ENCODE peak calls at places on chromosomes 13 and 19, in six cellular contexts. E, H, F, C, L and O are unnamed samples.
A peak's percentile ranks its signal among the peaks of the same experiment; 100 is the strongest.

GRCh38 chr13:72097568-72097967 is 230.6 kb upstream of the DACH1 start:
- DNase-seq in E (no peak), H (no peak), F (no peak), C (no peak), L (peak; percentile 78), O (no peak)

GRCh38 chr19:22026687-22027086 is 15.9 kb upstream of the ZNF208 start:
- DNase-seq in E (no peak), H (no peak), F (no peak), C (no peak), L (no peak), O (no peak)

GRCh38 chr19:30029721-30030510 is 87.9 kb downstream of the URI1 start:
- DNase-seq in E (peak; percentile 63), H (no peak), F (peak; percentile 80), C (peak; percentile 56), L (peak; percentile 88), O (no peak)

GRCh38 chr13:97122381-97122996 is 99.6 kb upstream of the MBNL2 start:
- DNase-seq in E (peak; percentile 78), H (no peak), F (no peak), C (peak; percentile 73), L (peak; percentile 94), O (no peak)

GRCh38 chr13:105984236-105984635 is 551.2 kb downstream of the EFNB2 start:
- DNase-seq in E (no peak), H (no peak), F (no peak), C (no peak), L (peak; percentile 73), O (no peak)

GRCh38 chr13:99916366-99917103 is 55.0 kb downstream of the ZIC5 start:
- DNase-seq in E (peak; percentile 80), H (no peak), F (no peak), C (peak; percentile 71), L (peak; percentile 66), O (no peak)

GRCh38 chr13:100674363-100674847 is at the start of gene TMTC4:
- DNase-seq in E (no peak), H (no peak), F (no peak), C (no peak), L (no peak), O (peak; percentile 70)

GRCh38 chr13:99380921-99381645 is 73.9 kb upstream of the GPR183 start:
- DNase-seq in E (no peak), H (no peak), F (no peak), C (peak; percentile 7), L (no peak), O (no peak)

GRCh38 chr13:104015646-104016396 is 949.6 kb upstream of the SLC10A2 start:
- DNase-seq in E (no peak), H (no peak), F (no peak), C (peak; percentile 83), L (no peak), O (no peak)

GRCh38 chr13:45537506-45537905 is 72.8 kb downstream of the COG3 start:
- DNase-seq in E (peak; percentile 73), H (no peak), F (no peak), C (peak; percentile 77), L (no peak), O (no peak)

GRCh38 chr19:45468159-45468651 is 409 bp downstream of the FOSB start:
- DNase-seq in E (peak; percentile 57), H (no peak), F (peak; percentile 48), C (no peak), L (no peak), O (peak; percentile 49)

GRCh38 chr13:114115796-114116195 is 16.6 kb downstream of the RASA3 start:
- DNase-seq in E (no peak), H (no peak), F (no peak), C (no peak), L (no peak), O (no peak)

GRCh38 chr19:42596391-42597071 is 1.8 kb upstream of the CEACAM8 start:
- DNase-seq in E (peak; percentile 29), H (no peak), F (peak; percentile 22), C (no peak), L (no peak), O (peak; percentile 71)

GRCh38 chr19:3784607-3785463 is 1.3 kb downstream of the MATK start:
- DNase-seq in E (peak; percentile 26), H (no peak), F (no peak), C (no peak), L (no peak), O (no peak)

GRCh38 chr19:3782330-3782729 is 3.9 kb downstream of the MATK start:
- DNase-seq in E (no peak), H (no peak), F (no peak), C (no peak), L (no peak), O (no peak)

GRCh38 chr19:3785464-3785937 is 680 bp downstream of the MATK start:
- DNase-seq in E (peak; percentile 28), H (no peak), F (no peak), C (no peak), L (no peak), O (no peak)

GRCh38 chr19:3782903-3783302 is 3.3 kb downstream of the MATK start:
- DNase-seq in E (no peak), H (no peak), F (no peak), C (no peak), L (no peak), O (no peak)

GRCh38 chr19:3783660-3784584 is 2.3 kb downstream of the MATK start:
- DNase-seq in E (no peak), H (no peak), F (no peak), C (no peak), L (no peak), O (no peak)
- TF ChIP-seq CTCF in E (no peak), H (no peak), F (peak; percentile 37), C (peak; percentile 8), L (peak; percentile 28), O (peak; percentile 34)

GRCh38 chr19:6270076-6270745 is 9.6 kb downstream of the MLLT1 start:
- DNase-seq in E (no peak), H (no peak), F (no peak), C (no peak), L (no peak), O (no peak)

GRCh38 chr19:6269101-6269886 is 10.5 kb downstream of the MLLT1 start:
- DNase-seq in E (no peak), H (no peak), F (no peak), C (no peak), L (no peak), O (no peak)

GRCh38 chr19:6264803-6265202 is 15.0 kb downstream of the MLLT1 start:
- DNase-seq in E (no peak), H (no peak), F (no peak), C (no peak), L (no peak), O (no peak)

GRCh38 chr19:6268382-6268771 is 11.4 kb downstream of the MLLT1 start:
- DNase-seq in E (no peak), H (no peak), F (no peak), C (no peak), L (no peak), O (no peak)

DNA sequence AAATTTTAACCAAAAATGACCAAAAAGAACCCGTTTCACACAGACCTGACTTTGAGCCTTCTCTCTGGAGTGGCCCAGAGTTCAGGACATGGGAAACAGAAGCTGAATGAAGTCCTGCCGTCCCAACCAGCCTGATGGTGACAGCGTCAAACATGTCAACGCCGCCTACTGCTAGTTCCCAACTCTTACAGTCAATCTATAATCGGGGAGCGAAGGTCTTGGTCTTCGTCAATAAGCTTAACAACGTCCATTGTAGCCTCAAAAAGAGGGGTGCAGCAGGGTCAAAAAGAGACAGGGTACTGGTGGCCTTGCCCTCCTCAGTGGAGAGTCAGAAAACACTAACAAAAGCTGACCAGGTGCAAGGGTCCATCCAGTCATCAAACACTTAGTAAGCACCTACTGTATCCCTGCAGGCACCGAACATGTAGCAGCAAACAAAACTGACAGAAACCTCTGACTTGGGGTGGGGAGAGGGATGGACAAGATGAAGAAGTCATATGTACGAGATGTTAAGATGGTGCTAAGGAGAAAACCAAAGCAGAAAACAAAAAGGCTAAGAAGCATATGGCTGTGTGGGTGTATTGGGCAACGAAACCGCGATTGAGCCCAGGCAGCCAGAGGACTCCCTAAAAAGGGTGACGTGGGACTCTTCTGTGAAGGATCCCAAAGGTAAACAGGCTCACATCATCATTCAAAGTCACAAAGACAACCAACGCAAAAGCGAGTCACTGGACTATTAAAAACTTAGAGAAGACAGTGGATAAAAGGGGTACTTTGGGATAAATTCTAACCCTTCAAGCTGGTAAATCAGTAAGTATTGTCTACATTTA is 12.0 kb downstream of the MLLT1 start:
- DNase-seq in E (peak; percentile 47), H (no peak), F (no peak), C (peak; percentile 51), L (no peak), O (no peak)
- TF ChIP-seq CTCF in E (no peak), H (no peak), F (no peak), C (no peak), L (no peak), O (no peak)

DNA sequence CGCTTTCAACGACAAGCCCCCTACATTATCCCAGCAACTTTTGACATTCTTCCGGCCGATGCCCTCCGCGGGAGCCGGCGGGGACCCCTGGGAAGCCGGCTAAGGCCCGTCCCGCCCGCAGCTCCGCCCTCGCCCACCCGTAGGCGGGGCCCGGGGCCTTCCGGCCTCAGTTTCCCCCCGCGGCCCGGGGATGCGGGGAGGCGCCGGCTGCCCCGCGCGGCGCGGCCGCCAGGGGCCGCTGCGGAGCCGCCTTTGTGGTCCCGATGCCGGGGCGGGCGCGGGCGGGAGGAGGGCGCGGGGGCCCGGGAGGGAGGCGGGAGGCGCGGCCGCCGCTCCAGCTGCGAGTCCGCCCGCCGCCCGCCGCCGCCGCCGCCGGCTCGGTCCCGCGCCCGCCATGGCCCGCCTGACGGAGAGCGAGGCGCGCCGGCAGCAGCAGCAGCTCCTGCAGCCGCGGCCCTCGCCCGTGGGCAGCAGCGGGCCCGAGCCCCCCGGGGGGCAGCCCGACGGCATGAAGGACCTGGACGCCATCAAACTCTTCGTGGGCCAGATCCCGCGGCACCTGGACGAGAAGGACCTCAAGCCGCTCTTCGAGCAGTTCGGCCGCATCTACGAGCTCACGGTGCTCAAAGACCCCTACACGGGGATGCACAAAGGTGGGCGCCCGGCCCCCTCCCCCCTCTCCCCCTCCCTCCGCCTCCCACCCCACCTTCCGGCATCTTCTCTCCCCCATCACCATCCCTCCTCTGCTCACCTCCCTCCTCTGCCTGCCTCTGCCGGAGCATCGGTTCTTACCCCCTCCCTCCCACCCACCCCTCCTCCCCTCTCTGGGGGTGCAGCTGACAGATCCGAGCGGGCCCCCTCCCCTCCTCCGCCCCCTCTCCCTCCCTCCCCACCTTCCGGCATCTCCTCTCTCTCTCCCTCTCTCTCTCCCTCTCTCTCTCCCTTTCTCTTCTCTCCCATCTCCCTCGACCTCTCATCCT is at the start of gene CELF5:
- DNase-seq in E (peak; percentile 67), H (no peak), F (no peak), C (no peak), L (no peak), O (peak; percentile 80)
- TF ChIP-seq CTCF in E (no peak), H (peak; percentile 62), F (no peak), C (peak; percentile 61), L (no peak), O (peak; percentile 21)

DNA sequence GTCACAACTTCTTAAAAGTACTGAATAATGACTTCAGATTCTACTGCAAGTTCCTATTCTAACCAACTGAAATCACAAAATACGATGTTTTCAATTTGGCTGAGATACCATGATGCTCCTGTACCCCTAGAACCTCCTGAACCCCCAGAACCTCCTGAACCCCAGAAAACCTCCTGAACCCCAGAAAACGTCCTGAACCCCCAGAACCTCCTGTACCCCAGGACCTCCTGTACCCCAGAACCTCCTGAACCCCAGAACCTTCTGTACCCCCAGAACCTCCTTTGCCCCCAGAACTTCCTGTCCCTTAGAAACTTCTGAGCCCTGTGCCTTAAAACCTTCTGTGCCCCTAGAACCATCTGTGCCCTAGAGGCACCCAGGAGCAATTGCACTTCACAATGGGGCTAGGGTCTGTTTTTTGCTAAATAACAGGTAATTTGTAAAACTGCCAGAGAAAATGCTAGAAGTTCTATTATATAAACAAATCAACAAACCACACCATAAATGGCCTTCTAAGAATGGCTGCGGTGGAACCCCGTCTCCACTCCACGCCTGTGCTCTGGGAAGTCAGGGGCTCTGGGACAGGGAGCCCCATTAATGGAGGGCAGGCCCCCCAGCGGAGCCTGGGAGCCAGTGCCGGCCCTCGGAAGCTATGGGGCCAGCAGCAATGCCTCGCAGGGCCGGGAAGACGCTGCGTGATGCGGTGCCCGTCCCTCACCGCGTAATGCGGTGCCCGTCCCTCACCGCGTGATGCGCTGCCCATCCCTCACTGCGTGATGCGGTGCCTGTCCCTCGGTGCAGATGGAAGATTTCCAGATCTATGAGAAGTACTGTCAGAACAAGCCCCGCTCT is 21.3 kb upstream of the F7 start:
- DNase-seq in E (no peak), H (no peak), F (no peak), C (no peak), L (no peak), O (no peak)
- TF ChIP-seq CTCF in E (no peak), H (no peak), F (no peak), C (no peak), L (no peak), O (no peak)